ENCODE peak calls at places on chromosomes 7 and 10, in four cellular contexts. One of them, this sample, is unnamed. For H3K9me3 and H3K4me1, the result is how much of the 10 kb centered on the place peaks cover.

GRCh38 chr10:48582970-48583369 is 21.9 kb downstream of the ARHGAP22 start:
- DNase-seq in CD8-positive, alpha-beta memory T cell: no peak
- DNase-seq in A549: no peak
- DNase-seq in heart right ventricle: peak
- DNase-seq in this sample: no peak

GRCh38 chr10:85580585-85580984 is 786.0 kb downstream of the GRID1 start:
- DNase-seq in CD8-positive, alpha-beta memory T cell: no peak
- DNase-seq in A549: no peak
- DNase-seq in heart right ventricle: no peak
- DNase-seq in this sample: no peak

GRCh38 chr10:61669849-61670248 is 7.1 kb downstream of the CABCOCO1 start:
- DNase-seq in CD8-positive, alpha-beta memory T cell: no peak
- DNase-seq in A549: no peak
- DNase-seq in heart right ventricle: no peak
- DNase-seq in this sample: no peak

GRCh38 chr7:11570922-11571550 is 261.0 kb downstream of the THSD7A start:
- DNase-seq in CD8-positive, alpha-beta memory T cell: no peak
- DNase-seq in A549: peak
- DNase-seq in heart right ventricle: no peak
- DNase-seq in this sample: no peak

GRCh38 chr7:92359801-92360200 is 87.5 kb upstream of the GATAD1 start:
- DNase-seq in CD8-positive, alpha-beta memory T cell: no peak
- DNase-seq in A549: no peak
- DNase-seq in heart right ventricle: no peak
- DNase-seq in this sample: no peak

GRCh38 chr10:71476249-71477011 is 79.7 kb downstream of the CDH23 start:
- DNase-seq in CD8-positive, alpha-beta memory T cell: no peak
- DNase-seq in A549: no peak
- DNase-seq in heart right ventricle: peak
- DNase-seq in this sample: no peak

GRCh38 chr10:66882271-66882670 is 43.6 kb upstream of the LRRTM3 start:
- DNase-seq in CD8-positive, alpha-beta memory T cell: no peak
- DNase-seq in A549: no peak
- DNase-seq in heart right ventricle: no peak
- DNase-seq in this sample: no peak

GRCh38 chr7:17845197-17845547 is 95.1 kb downstream of the SNX13 start:
- DNase-seq in CD8-positive, alpha-beta memory T cell: no peak
- DNase-seq in A549: no peak
- DNase-seq in heart right ventricle: no peak
- DNase-seq in this sample: no peak

GRCh38 chr10:89690027-89690426 is 11.4 kb upstream of the KIF20B start:
- DNase-seq in CD8-positive, alpha-beta memory T cell: no peak
- DNase-seq in A549: no peak
- DNase-seq in heart right ventricle: no peak
- DNase-seq in this sample: no peak

GRCh38 chr7:99037327-99037940 is 106.5 kb downstream of the SMURF1 start:
- DNase-seq in CD8-positive, alpha-beta memory T cell: no peak
- DNase-seq in A549: no peak
- DNase-seq in heart right ventricle: no peak
- DNase-seq in this sample: no peak

GRCh38 chr10:58385784-58386112 is 538 bp downstream of the TFAM start:
- DNase-seq in CD8-positive, alpha-beta memory T cell: no peak
- DNase-seq in A549: peak
- DNase-seq in heart right ventricle: peak
- DNase-seq in this sample: no peak

GRCh38 chr10:133252223-133252552 is 14.5 kb downstream of the VENTX start:
- DNase-seq in CD8-positive, alpha-beta memory T cell: no peak
- DNase-seq in A549: no peak
- DNase-seq in heart right ventricle: no peak
- DNase-seq in this sample: no peak

GRCh38 chr7:108093341-108093740 is 36.8 kb downstream of the LAMB4 start:
- DNase-seq in CD8-positive, alpha-beta memory T cell: no peak
- DNase-seq in A549: no peak
- DNase-seq in heart right ventricle: no peak
- DNase-seq in this sample: no peak

GRCh38 chr10:103872137-103872933 is 17.0 kb upstream of the SH3PXD2A start:
- DNase-seq in CD8-positive, alpha-beta memory T cell: no peak
- DNase-seq in A549: peak
- DNase-seq in heart right ventricle: no peak
- DNase-seq in this sample: no peak

GRCh38 chr10:47451998-47452494 is 31.9 kb downstream of the ANXA8 start:
- DNase-seq in CD8-positive, alpha-beta memory T cell: no peak
- DNase-seq in A549: no peak
- DNase-seq in heart right ventricle: no peak
- DNase-seq in this sample: no peak
- H3K4me3 ChIP-seq in CD8-positive, alpha-beta memory T cell: no peak
- H3K4me3 ChIP-seq in A549: no peak
- H3K4me3 ChIP-seq in heart right ventricle: no peak
- H3K4me3 ChIP-seq in this sample: no peak

GRCh38 chr10:93515071-93515962 is 18.9 kb downstream of the CEP55 start:
- DNase-seq in CD8-positive, alpha-beta memory T cell: no peak
- DNase-seq in A549: no peak
- DNase-seq in heart right ventricle: no peak
- DNase-seq in this sample: no peak

GRCh38 chr10:93515963-93516450 is 19.6 kb downstream of the CEP55 start:
- DNase-seq in CD8-positive, alpha-beta memory T cell: no peak
- DNase-seq in A549: no peak
- DNase-seq in heart right ventricle: no peak
- DNase-seq in this sample: no peak

GRCh38 chr10:93513091-93513490 is 16.7 kb downstream of the CEP55 start:
- DNase-seq in CD8-positive, alpha-beta memory T cell: no peak
- DNase-seq in A549: no peak
- DNase-seq in heart right ventricle: no peak
- DNase-seq in this sample: no peak

GRCh38 chr10:93512565-93512964 is 16.2 kb downstream of the CEP55 start:
- DNase-seq in CD8-positive, alpha-beta memory T cell: no peak
- DNase-seq in A549: no peak
- DNase-seq in heart right ventricle: no peak
- DNase-seq in this sample: no peak

DNA sequence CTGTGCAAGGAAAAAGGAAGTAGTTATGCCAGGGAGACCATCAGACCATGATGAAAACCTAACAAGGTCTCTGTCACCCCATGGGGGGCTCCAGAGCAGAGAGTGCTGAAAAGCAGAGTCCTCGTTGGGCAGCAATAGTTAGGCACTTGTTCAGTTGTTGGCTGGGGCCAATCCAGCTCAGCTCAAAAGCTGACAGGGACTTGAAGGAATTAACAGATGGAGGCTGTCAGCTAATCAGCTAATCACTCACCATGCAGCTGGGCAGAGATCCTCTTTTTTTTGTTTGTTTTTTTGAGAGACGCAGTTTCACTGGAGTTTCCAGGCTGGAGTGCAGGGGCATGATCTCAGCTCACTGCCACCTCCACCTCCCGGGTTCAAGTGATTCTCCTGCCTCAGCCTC is 18.1 kb downstream of the CEP55 start:
- DNase-seq in CD8-positive, alpha-beta memory T cell: no peak
- DNase-seq in A549: no peak
- DNase-seq in heart right ventricle: no peak
- DNase-seq in this sample: no peak
- H3K9me3 ChIP-seq in CD8-positive, alpha-beta memory T cell: under half
- H3K9me3 ChIP-seq in A549: under half
- H3K9me3 ChIP-seq in heart right ventricle: under half
- H3K9me3 ChIP-seq in this sample: under half

GRCh38 chr7:101134399-101134980 is 7.6 kb downstream of the SERPINE1 start:
- DNase-seq in CD8-positive, alpha-beta memory T cell: no peak
- DNase-seq in A549: no peak
- DNase-seq in heart right ventricle: no peak
- DNase-seq in this sample: no peak

GRCh38 chr7:101140746-101141382 is 13.4 kb upstream of the AP1S1 start:
- DNase-seq in CD8-positive, alpha-beta memory T cell: no peak
- DNase-seq in A549: no peak
- DNase-seq in heart right ventricle: no peak
- DNase-seq in this sample: no peak

GRCh38 chr7:101138149-101138870 is 11.4 kb downstream of the SERPINE1 start:
- DNase-seq in CD8-positive, alpha-beta memory T cell: peak
- DNase-seq in A549: peak
- DNase-seq in heart right ventricle: peak
- DNase-seq in this sample: no peak

GRCh38 chr7:101140339-101140699 is 13.4 kb downstream of the SERPINE1 start:
- DNase-seq in CD8-positive, alpha-beta memory T cell: no peak
- DNase-seq in A549: no peak
- DNase-seq in heart right ventricle: no peak
- DNase-seq in this sample: no peak

DNA sequence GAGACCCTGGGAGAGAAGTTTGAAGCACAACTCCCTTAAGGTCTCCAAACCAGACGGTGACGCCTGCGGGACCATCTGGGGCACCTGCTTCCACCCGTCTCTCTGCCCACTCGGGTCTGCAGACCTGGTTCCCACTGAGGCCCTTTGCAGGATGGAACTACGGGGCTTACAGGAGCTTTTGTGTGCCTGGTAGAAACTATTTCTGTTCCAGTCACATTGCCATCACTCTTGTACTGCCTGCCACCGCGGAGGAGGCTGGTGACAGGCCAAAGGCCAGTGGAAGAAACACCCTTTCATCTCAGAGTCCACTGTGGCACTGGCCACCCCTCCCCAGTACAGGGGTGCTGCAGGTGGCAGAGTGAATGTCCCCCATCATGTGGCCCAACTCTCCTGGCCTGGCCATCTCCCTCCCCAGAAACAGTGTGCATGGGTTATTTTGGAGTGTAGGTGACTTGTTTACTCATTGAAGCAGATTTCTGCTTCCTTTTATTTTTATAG is 10.8 kb downstream of the SERPINE1 start:
- DNase-seq in CD8-positive, alpha-beta memory T cell: no peak
- DNase-seq in A549: no peak
- DNase-seq in heart right ventricle: no peak
- DNase-seq in this sample: no peak
- H3K4me1 ChIP-seq in CD8-positive, alpha-beta memory T cell: under half
- H3K4me1 ChIP-seq in A549: half or more
- H3K4me1 ChIP-seq in heart right ventricle: under half
- H3K4me1 ChIP-seq in this sample: under half

GRCh38 chr7:90764848-90765570 is 168.9 kb downstream of the CDK14 start:
- DNase-seq in CD8-positive, alpha-beta memory T cell: no peak
- DNase-seq in A549: no peak
- DNase-seq in heart right ventricle: no peak
- DNase-seq in this sample: no peak

GRCh38 chr7:90763108-90763507 is 167.0 kb downstream of the CDK14 start:
- DNase-seq in CD8-positive, alpha-beta memory T cell: no peak
- DNase-seq in A549: no peak
- DNase-seq in heart right ventricle: no peak
- DNase-seq in this sample: no peak

GRCh38 chr7:90768301-90768700 is 172.2 kb downstream of the CDK14 start:
- DNase-seq in CD8-positive, alpha-beta memory T cell: no peak
- DNase-seq in A549: no peak
- DNase-seq in heart right ventricle: no peak
- DNase-seq in this sample: no peak

GRCh38 chr7:90769036-90769435 is 172.9 kb downstream of the CDK14 start:
- DNase-seq in CD8-positive, alpha-beta memory T cell: no peak
- DNase-seq in A549: no peak
- DNase-seq in heart right ventricle: no peak
- DNase-seq in this sample: no peak

GRCh38 chr7:90766814-90767564 is 170.9 kb downstream of the CDK14 start:
- DNase-seq in CD8-positive, alpha-beta memory T cell: no peak
- DNase-seq in A549: peak
- DNase-seq in heart right ventricle: peak
- DNase-seq in this sample: no peak
- H3K4me3 ChIP-seq in CD8-positive, alpha-beta memory T cell: no peak
- H3K4me3 ChIP-seq in A549: no peak
- H3K4me3 ChIP-seq in heart right ventricle: no peak
- H3K4me3 ChIP-seq in this sample: no peak

DNA sequence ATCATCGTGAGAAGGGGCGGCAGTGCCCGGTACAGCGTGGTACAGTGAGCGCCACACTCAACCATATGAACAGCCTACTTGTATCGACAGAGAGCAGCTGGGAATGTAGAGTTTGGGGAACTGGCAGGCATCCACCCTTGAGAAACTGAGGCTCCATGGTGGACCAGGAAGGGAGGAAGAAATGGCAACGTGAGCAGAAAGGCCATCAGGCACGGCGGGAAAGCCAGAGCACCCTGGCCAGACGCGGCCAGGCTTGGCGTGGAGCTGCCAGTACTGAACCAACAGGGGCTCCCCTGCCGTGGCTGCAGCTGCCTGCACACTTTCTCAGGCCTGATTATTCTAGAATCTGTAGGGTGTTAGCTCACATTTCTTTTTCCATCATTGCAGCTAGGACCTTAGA is 442.3 kb downstream of the PTPRN2 start:
- DNase-seq in CD8-positive, alpha-beta memory T cell: no peak
- DNase-seq in A549: no peak
- DNase-seq in heart right ventricle: no peak
- DNase-seq in this sample: no peak
- H3K9me3 ChIP-seq in CD8-positive, alpha-beta memory T cell: under half
- H3K9me3 ChIP-seq in A549: under half
- H3K9me3 ChIP-seq in heart right ventricle: under half
- H3K9me3 ChIP-seq in this sample: under half

GRCh38 chr10:110822065-110822707 is 49.5 kb upstream of the PDCD4 start:
- DNase-seq in CD8-positive, alpha-beta memory T cell: no peak
- DNase-seq in A549: no peak
- DNase-seq in heart right ventricle: no peak
- DNase-seq in this sample: no peak

GRCh38 chr10:110825510-110825909 is 46.2 kb upstream of the PDCD4 start:
- DNase-seq in CD8-positive, alpha-beta memory T cell: no peak
- DNase-seq in A549: no peak
- DNase-seq in heart right ventricle: no peak
- DNase-seq in this sample: no peak

GRCh38 chr10:110824660-110825059 is 47.1 kb upstream of the PDCD4 start:
- DNase-seq in CD8-positive, alpha-beta memory T cell: no peak
- DNase-seq in A549: no peak
- DNase-seq in heart right ventricle: no peak
- DNase-seq in this sample: no peak

GRCh38 chr10:110822708-110823291 is 48.9 kb upstream of the PDCD4 start:
- DNase-seq in CD8-positive, alpha-beta memory T cell: no peak
- DNase-seq in A549: no peak
- DNase-seq in heart right ventricle: no peak
- DNase-seq in this sample: peak

GRCh38 chr10:110824152-110824441 is 47.6 kb upstream of the PDCD4 start:
- DNase-seq in CD8-positive, alpha-beta memory T cell: no peak
- DNase-seq in A549: no peak
- DNase-seq in heart right ventricle: no peak
- DNase-seq in this sample: no peak
- H3K4me1 ChIP-seq in CD8-positive, alpha-beta memory T cell: under half
- H3K4me1 ChIP-seq in A549: under half
- H3K4me1 ChIP-seq in heart right ventricle: half or more
- H3K4me1 ChIP-seq in this sample: under half

DNA sequence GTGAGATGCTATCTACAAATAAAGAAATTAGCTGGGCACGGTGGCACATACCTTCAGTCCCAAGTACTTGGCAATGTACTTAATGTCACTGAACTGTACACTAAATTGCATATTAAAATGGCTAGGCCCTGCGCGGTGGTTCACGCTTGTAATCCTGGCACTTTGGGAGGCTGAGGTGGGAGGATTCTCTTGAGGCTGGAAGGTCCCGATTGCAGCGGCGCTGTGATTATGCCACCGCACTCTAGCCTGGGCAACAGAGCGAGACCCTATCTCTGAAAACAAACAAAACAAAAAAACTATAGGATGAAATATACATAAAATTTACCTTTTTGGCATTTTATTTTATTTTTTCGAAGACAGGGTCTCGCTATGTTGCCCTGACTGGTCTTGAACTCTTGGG is 1.5 kb upstream of the EIF3B start:
- DNase-seq in CD8-positive, alpha-beta memory T cell: no peak
- DNase-seq in A549: no peak
- DNase-seq in heart right ventricle: no peak
- DNase-seq in this sample: no peak
- H3K4me3 ChIP-seq in CD8-positive, alpha-beta memory T cell: no peak
- H3K4me3 ChIP-seq in A549: peak
- H3K4me3 ChIP-seq in heart right ventricle: no peak
- H3K4me3 ChIP-seq in this sample: peak